ENCODE peak calls at places on chromosomes 5 and 9, in ten cellular contexts. G is H9; N is ureter; W is stimulated activated CD4-positive, alpha-beta T cell treated with anti-CD3 and anti-CD28 coated beads, Interleukin-2, amount 100 ng/mL, for 24 hours; U is kidney epithelial cell; P is thyroid gland; R is astrocyte of the spinal cord; K is GM04504; L is occipital lobe; J is amniotic stem cell. C is an unnamed sample.

GRCh38 chr9:78871452-78872331 is 574.8 kb downstream of the PSAT1 start:
- DNase-seq in P (no peak), N (no peak), L (no peak), G (no peak), K (peak; percentile 79), U (peak; percentile 70), W (no peak), R (peak; percentile 88), J (peak; percentile 57), C (no peak)

GRCh38 chr5:181187500-181188213 is 17.3 kb downstream of the TRIM7 start:
- DNase-seq in N (peak; percentile 84), J (no peak), U (no peak), R (peak; percentile 83), W (peak; percentile 88), P (peak; percentile 81), G (peak; percentile 87), K (peak; percentile 60), L (no peak), C (peak; percentile 91)

GRCh38 chr5:137051165-137051564 is 448.0 kb downstream of the SPOCK1 start:
- DNase-seq in N (no peak), W (no peak), P (no peak), L (no peak), K (no peak), U (no peak), J (no peak), G (no peak), R (no peak), C (no peak)

GRCh38 chr9:121985792-121986494 is 107.2 kb downstream of the TTLL11 start:
- DNase-seq in P (peak; percentile 33), K (no peak), U (no peak), N (no peak), W (no peak), G (no peak), R (peak; percentile 48), J (no peak), L (no peak), C (peak; percentile 89)

GRCh38 chr5:74148321-74148720 is 492.2 kb downstream of the ENC1 start:
- DNase-seq in G (no peak), J (no peak), W (no peak), P (no peak), R (no peak), L (no peak), U (no peak), N (no peak), K (no peak), C (no peak)

GRCh38 chr5:95673076-95673475 is 9.7 kb downstream of the SPATA9 start:
- DNase-seq in J (no peak), U (no peak), N (no peak), G (no peak), R (no peak), W (no peak), L (no peak), P (no peak), K (no peak), C (no peak)

GRCh38 chr9:88892729-88893128 is 98.5 kb upstream of the S1PR3 start:
- DNase-seq in U (no peak), J (no peak), R (no peak), K (no peak), W (no peak), L (no peak), N (no peak), G (no peak), P (no peak), C (no peak)

GRCh38 chr5:31701642-31702041 is 62.7 kb downstream of the PDZD2 start:
- DNase-seq in N (no peak), G (no peak), W (no peak), L (no peak), U (no peak), P (no peak), K (no peak), R (no peak), J (no peak), C (no peak)

GRCh38 chr5:62577488-62577887 is 1.1 kb upstream of the LRRC70 start:
- DNase-seq in P (no peak), L (no peak), J (no peak), N (no peak), W (no peak), U (no peak), R (no peak), G (no peak), K (no peak), C (no peak)

GRCh38 chr5:25006734-25007133 is 362.0 kb upstream of the CDH10 start:
- DNase-seq in G (no peak), L (no peak), K (peak; percentile 38), P (no peak), R (peak; percentile 51), U (peak; percentile 5), J (peak; percentile 4), W (no peak), N (no peak), C (no peak)

GRCh38 chr9:35516481-35516880 is 26.6 kb downstream of the RUSC2 start:
- DNase-seq in G (no peak), U (peak; percentile 64), W (no peak), J (peak; percentile 51), P (no peak), L (no peak), K (peak; percentile 49), R (peak; percentile 72), N (no peak), C (no peak)

GRCh38 chr5:2200261-2200965 is 317.7 kb upstream of the IRX4 start:
- DNase-seq in P (peak; percentile 84), R (no peak), U (no peak), L (no peak), K (no peak), G (no peak), N (peak; percentile 40), J (no peak), W (no peak), C (peak; percentile 44)

GRCh38 chr5:55836191-55836590 is 15.0 kb upstream of the IL31RA start:
- DNase-seq in G (no peak), U (no peak), N (no peak), P (no peak), L (no peak), J (no peak), W (no peak), K (no peak), R (no peak), C (no peak)

GRCh38 chr5:81247441-81247972 is 14.4 kb downstream of the CKMT2 start:
- DNase-seq in P (no peak), L (no peak), N (no peak), U (peak; percentile 29), G (no peak), W (no peak), K (no peak), R (peak; percentile 48), J (no peak), C (no peak)

GRCh38 chr5:62137628-62138027 is 168.4 kb upstream of the KIF2A start:
- DNase-seq in K (no peak), G (no peak), N (no peak), R (no peak), L (no peak), U (no peak), W (no peak), J (no peak), P (no peak), C (no peak)

GRCh38 chr9:79542735-79543504 is 28.8 kb upstream of the TLE4 start:
- DNase-seq in J (no peak), R (no peak), L (no peak), G (no peak), U (no peak), W (no peak), P (no peak), N (no peak), K (no peak), C (no peak)

C was measured in posterior vena cava.